ENCODE peak calls at places on chromosomes 13 and 19, in ten cellular contexts. C is esophagus muscularis mucosa; Y is cerebellar nuclear complex; O is fibroblast of mammary gland; S is A549; E is NCI-H2029 treated with DMSO at 0.1 percent for 48 hours; L is astrocyte of the spinal cord; H is activated T-cell treated with anti-CD3 and anti-CD28 coated beads, Interleukin-2, amount 50 U/mL, for 1 hour; X is nucleus accumbens; Q is activated CD8-positive, alpha-beta T cell treated with anti-CD3 and anti-CD28 coated beads for 36 hours. J is an unnamed sample.

GRCh38 chr19:3725640-3726310 is 17.6 kb downstream of the TJP3 start:
- DNase-seq in C (no peak), Y (no peak), O (no peak), S (no peak), E (peak), L (no peak), H (no peak), X (no peak), Q (no peak), J (no peak)

GRCh38 chr19:1259873-1260748 is 9.0 kb upstream of the CIRBP start:
- DNase-seq in C (no peak), Y (no peak), O (no peak), S (peak), E (no peak), L (no peak), H (no peak), X (no peak), Q (peak), J (no peak)

GRCh38 chr19:58009666-58010301 is 7.2 kb upstream of the ZNF606 start:
- DNase-seq in C (no peak), Y (peak), O (peak), S (peak), E (peak), L (peak), H (peak), X (peak), Q (peak), J (peak)

GRCh38 chr19:33728141-33728540 is 68.5 kb upstream of the KCTD15 start:
- DNase-seq in C (no peak), Y (no peak), O (no peak), S (no peak), E (no peak), L (no peak), H (no peak), X (no peak), Q (no peak), J (no peak)

GRCh38 chr19:2282062-2282861 is at the start of gene PEAK3:
- DNase-seq in C (peak), Y (no peak), O (no peak), S (no peak), E (no peak), L (peak), H (no peak), X (peak), Q (peak), J (no peak)

GRCh38 chr19:45526143-45526542 is 18.9 kb downstream of the VASP start:
- DNase-seq in C (no peak), Y (no peak), O (peak), S (peak), E (no peak), L (peak), H (no peak), X (peak), Q (no peak), J (peak)

GRCh38 chr19:39907213-39907612 is 27.2 kb downstream of the FCGBP start:
- DNase-seq in C (no peak), Y (no peak), O (no peak), S (peak), E (no peak), L (no peak), H (no peak), X (no peak), Q (no peak), J (no peak)

GRCh38 chr13:39602614-39603366 is at the start of gene LHFPL6:
- DNase-seq in C (peak), Y (peak), O (peak), S (peak), E (no peak), L (peak), H (peak), X (peak), Q (peak), J (peak)

GRCh38 chr13:91632071-91632470 is 233.7 kb downstream of the GPC5 start:
- DNase-seq in C (no peak), Y (no peak), O (peak), S (no peak), E (no peak), L (no peak), H (no peak), X (no peak), Q (no peak), J (no peak)

GRCh38 chr19:13430790-13431582 is 75.3 kb downstream of the CACNA1A start:
- DNase-seq in C (no peak), Y (no peak), O (peak), S (peak), E (no peak), L (peak), H (peak), X (no peak), Q (peak), J (peak)

GRCh38 chr19:53951436-53951835 is 11.3 kb upstream of the CACNG8 start:
- DNase-seq in C (no peak), Y (no peak), O (no peak), S (no peak), E (no peak), L (no peak), H (no peak), X (no peak), Q (no peak), J (no peak)

GRCh38 chr13:106418556-106418955 is 116.9 kb downstream of the EFNB2 start:
- DNase-seq in C (no peak), Y (no peak), O (peak), S (no peak), E (no peak), L (peak), H (no peak), X (no peak), Q (no peak), J (no peak)